ENCODE peak calls at places on chromosomes 12 and 14, in four cellular contexts. One of them, this sample, is unnamed.

GRCh38 chr14:53999061-53999488 is 42.5 kb upstream of the BMP4 start:
- DNase-seq in HCT116: no peak
- DNase-seq in K562: no peak
- DNase-seq in H1: no peak
- DNase-seq in this sample: no peak

GRCh38 chr14:104335176-104335575 is 196.8 kb downstream of the KIF26A start:
- DNase-seq in HCT116: no peak
- DNase-seq in H1: no peak
- DNase-seq in K562: no peak
- DNase-seq in this sample: no peak

GRCh38 chr14:105148604-105149145 is 19.9 kb downstream of the JAG2 start:
- DNase-seq in K562: no peak
- DNase-seq in H1: peak
- DNase-seq in HCT116: no peak
- DNase-seq in this sample: no peak

GRCh38 chr12:47797432-47797831 is 22.3 kb downstream of the HDAC7 start:
- DNase-seq in HCT116: no peak
- DNase-seq in K562: no peak
- DNase-seq in H1: peak
- DNase-seq in this sample: no peak

GRCh38 chr12:13628067-13628466 is 353.3 kb downstream of the GRIN2B start:
- DNase-seq in H1: no peak
- DNase-seq in K562: no peak
- DNase-seq in HCT116: no peak
- DNase-seq in this sample: no peak

GRCh38 chr12:2963154-2963759 is 4.1 kb downstream of the TEAD4 start:
- DNase-seq in H1: peak
- DNase-seq in K562: no peak
- DNase-seq in HCT116: no peak
- DNase-seq in this sample: no peak

GRCh38 chr14:23009483-23009938 is 432 bp downstream of the C14orf93 start:
- DNase-seq in K562: no peak
- DNase-seq in HCT116: no peak
- DNase-seq in H1: no peak
- DNase-seq in this sample: no peak

GRCh38 chr14:101113108-101113612 is 209.6 kb upstream of the RTL1 start:
- DNase-seq in K562: no peak
- DNase-seq in H1: peak
- DNase-seq in HCT116: no peak
- DNase-seq in this sample: no peak

GRCh38 chr12:120007272-120007671 is 18.2 kb downstream of the BICDL1 start:
- DNase-seq in H1: no peak
- DNase-seq in HCT116: no peak
- DNase-seq in K562: no peak
- DNase-seq in this sample: no peak
- TF ChIP-seq EGR1 in H1: no peak
- TF ChIP-seq EGR1 in HCT116: no peak
- TF ChIP-seq EGR1 in K562: no peak
- TF ChIP-seq EGR1 in this sample: no peak

GRCh38 chr12:30268036-30268435 is 427.6 kb downstream of the IPO8 start:
- DNase-seq in HCT116: no peak
- DNase-seq in K562: no peak
- DNase-seq in H1: no peak
- DNase-seq in this sample: no peak
- TF ChIP-seq EGR1 in HCT116: no peak
- TF ChIP-seq EGR1 in K562: no peak
- TF ChIP-seq EGR1 in H1: no peak
- TF ChIP-seq EGR1 in this sample: no peak

DNA sequence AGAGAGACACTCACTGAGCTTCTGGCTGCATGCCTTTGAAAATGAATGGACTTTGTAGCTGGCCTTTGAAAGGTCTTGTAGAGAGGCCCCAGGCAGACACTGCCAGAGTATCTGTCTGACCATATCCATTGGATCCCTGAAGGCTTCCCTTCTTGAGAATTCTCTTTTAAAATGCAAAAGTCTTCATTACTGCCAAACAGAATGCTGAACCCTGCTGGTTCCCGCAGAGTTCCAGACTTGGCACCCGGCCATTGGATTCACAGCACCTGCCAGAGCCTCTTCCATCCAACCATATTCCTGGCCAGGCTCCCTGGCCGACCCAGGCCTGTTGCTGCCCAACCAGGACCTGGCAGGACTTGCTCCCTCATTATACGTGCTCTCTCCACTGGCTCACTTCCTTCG is 182.5 kb downstream of the GXYLT1 start:
- DNase-seq in H1: no peak
- DNase-seq in K562: no peak
- DNase-seq in HCT116: no peak
- DNase-seq in this sample: no peak
- TF ChIP-seq EGR1 in H1: no peak
- TF ChIP-seq EGR1 in K562: no peak
- TF ChIP-seq EGR1 in HCT116: no peak
- TF ChIP-seq EGR1 in this sample: no peak

GRCh38 chr12:132066345-132066685 is 77.8 kb downstream of the DDX51 start:
- DNase-seq in H1: no peak
- DNase-seq in HCT116: no peak
- DNase-seq in K562: no peak
- DNase-seq in this sample: peak
- TF ChIP-seq EGR1 in H1: no peak
- TF ChIP-seq EGR1 in HCT116: no peak
- TF ChIP-seq EGR1 in K562: no peak
- TF ChIP-seq EGR1 in this sample: no peak

DNA sequence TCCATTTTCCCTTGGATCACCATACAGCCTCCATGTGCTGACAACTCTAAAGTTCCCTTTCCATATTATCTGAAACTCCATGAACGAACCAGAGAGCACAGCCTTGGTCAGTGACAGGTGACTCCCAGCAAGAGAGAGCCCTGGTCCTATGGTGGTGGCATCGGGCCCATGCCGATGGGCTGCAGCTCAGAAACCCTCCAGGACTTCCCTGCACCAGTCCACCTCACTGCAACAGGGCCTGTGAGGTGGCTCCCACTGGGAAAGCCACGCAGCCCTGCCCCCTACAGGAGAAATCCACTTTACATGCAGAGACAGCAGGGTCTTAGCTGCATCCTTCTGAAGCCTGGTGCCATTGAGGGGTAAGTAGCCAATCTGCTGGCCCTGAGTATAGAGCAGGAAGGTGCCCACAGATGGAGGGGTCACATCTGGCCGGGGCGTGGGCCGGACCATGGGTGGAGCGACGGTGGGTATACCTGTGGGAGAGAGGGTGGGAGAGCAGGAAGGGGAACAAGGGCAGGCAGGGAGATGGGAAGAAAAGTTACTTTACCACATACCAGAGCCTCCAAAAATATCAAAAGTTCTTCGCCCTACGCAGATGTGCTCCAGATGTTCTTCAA is 24.7 kb downstream of the RTRAF start:
- DNase-seq in K562: peak
- DNase-seq in HCT116: no peak
- DNase-seq in H1: peak
- DNase-seq in this sample: no peak
- TF ChIP-seq EGR1 in K562: no peak
- TF ChIP-seq EGR1 in HCT116: no peak
- TF ChIP-seq EGR1 in H1: no peak
- TF ChIP-seq EGR1 in this sample: no peak

GRCh38 chr14:42469637-42470426 is 863.2 kb downstream of the LRFN5 start:
- DNase-seq in K562: no peak
- DNase-seq in HCT116: no peak
- DNase-seq in H1: no peak
- DNase-seq in this sample: peak
- TF ChIP-seq EGR1 in K562: no peak
- TF ChIP-seq EGR1 in HCT116: no peak
- TF ChIP-seq EGR1 in H1: no peak
- TF ChIP-seq EGR1 in this sample: no peak

GRCh38 chr12:79618848-79619404 is 71.8 kb downstream of the PAWR start:
- DNase-seq in H1: no peak
- DNase-seq in K562: no peak
- DNase-seq in HCT116: no peak
- DNase-seq in this sample: no peak

GRCh38 chr12:79617696-79618095 is 73.1 kb downstream of the PAWR start:
- DNase-seq in K562: no peak
- DNase-seq in H1: no peak
- DNase-seq in HCT116: no peak
- DNase-seq in this sample: no peak

GRCh38 chr12:79614730-79615129 is 76.0 kb downstream of the PAWR start:
- DNase-seq in HCT116: no peak
- DNase-seq in H1: no peak
- DNase-seq in K562: no peak
- DNase-seq in this sample: no peak

GRCh38 chr12:79615596-79616560 is 74.9 kb downstream of the PAWR start:
- DNase-seq in H1: no peak
- DNase-seq in HCT116: no peak
- DNase-seq in K562: no peak
- DNase-seq in this sample: peak
- TF ChIP-seq EGR1 in H1: no peak
- TF ChIP-seq EGR1 in HCT116: no peak
- TF ChIP-seq EGR1 in K562: no peak
- TF ChIP-seq EGR1 in this sample: peak

DNA sequence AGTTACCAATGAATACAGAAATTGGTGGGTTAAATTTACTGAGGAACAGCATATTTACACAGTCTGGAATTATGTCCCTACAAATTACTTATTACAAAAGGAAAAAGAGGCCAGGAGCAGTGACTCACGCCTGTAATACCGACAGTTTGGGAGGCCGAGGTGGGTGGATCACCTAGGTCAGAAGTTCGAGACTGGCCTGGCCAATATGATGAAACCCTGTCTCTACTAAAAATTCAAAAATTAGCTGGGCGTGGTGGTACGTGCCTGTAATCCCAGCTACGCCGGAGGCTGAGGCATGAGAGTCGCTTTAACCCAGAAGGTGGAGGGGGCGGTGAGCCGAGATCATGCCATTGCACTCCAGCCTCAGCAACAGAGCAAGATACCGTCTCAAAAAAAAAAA is 52.6 kb downstream of the HECTD1 start:
- DNase-seq in H1: no peak
- DNase-seq in K562: no peak
- DNase-seq in HCT116: peak
- DNase-seq in this sample: no peak
- TF ChIP-seq EGR1 in H1: no peak
- TF ChIP-seq EGR1 in K562: no peak
- TF ChIP-seq EGR1 in HCT116: peak
- TF ChIP-seq EGR1 in this sample: no peak

GRCh38 chr12:52148541-52149181 is 43.2 kb downstream of the KRT80 start:
- DNase-seq in HCT116: peak
- DNase-seq in H1: no peak
- DNase-seq in K562: peak
- DNase-seq in this sample: no peak
- TF ChIP-seq EGR1 in HCT116: no peak
- TF ChIP-seq EGR1 in H1: no peak
- TF ChIP-seq EGR1 in K562: no peak
- TF ChIP-seq EGR1 in this sample: no peak

DNA sequence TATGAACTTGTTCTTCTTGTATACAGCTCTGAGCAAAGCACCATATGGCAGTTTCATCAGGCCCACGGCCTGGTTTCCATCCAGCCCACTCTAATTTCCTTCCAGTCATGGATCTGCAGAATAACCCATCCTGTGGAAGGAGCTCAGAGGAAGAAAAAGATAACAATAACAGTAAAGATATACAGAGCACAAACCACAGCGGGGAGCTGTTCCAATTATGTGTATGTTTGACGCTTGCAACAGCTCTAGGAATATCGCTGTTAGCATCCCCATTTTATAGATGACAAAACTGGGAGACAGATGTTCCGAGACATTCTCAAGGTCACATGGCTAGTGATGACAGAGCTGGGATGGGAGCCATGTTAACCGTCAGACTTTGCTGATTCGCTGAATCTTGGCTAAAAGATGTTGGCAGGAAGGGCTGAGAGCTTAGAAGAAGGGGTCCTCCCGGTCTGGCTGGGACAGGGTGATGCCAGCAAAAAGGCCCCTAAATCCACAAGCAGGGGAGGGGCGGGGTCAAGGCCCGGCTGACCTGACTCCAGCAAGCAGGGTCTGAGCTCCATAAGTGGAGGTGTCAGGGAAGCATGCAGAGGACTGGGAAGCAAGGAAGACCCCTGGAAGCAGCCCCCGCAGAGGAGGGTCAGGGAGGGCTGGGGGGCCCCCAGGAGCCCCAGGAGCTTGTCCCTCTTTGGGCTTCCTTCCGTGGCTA is 34.3 kb upstream of the CIPC start:
- DNase-seq in K562: no peak
- DNase-seq in HCT116: no peak
- DNase-seq in H1: no peak
- DNase-seq in this sample: no peak
- TF ChIP-seq EGR1 in K562: no peak
- TF ChIP-seq EGR1 in HCT116: no peak
- TF ChIP-seq EGR1 in H1: no peak
- TF ChIP-seq EGR1 in this sample: no peak

This sample was measured in GM12878.